ENCODE peak calls at places on chromosomes 3 and 15, in six cellular contexts. J is stimulated activated CD4-positive, alpha-beta T cell treated with anti-CD3 and anti-CD28 coated beads, Interleukin-15, amount 100 ng/mL, for 1 hour; K is Caki2; A is GM10248; Q is HEK293T; E is NCI-H2081. C is an unnamed sample.

GRCh38 chr15:82105458-82106205 is 59.8 kb upstream of the MEX3B start:
- DNase-seq in J (no peak), K (no peak), A (no peak), Q (no peak), E (peak; percentile 21), C (peak; percentile 21)

GRCh38 chr3:50978991-50979667 is 304.4 kb downstream of the DOCK3 start:
- DNase-seq in J (no peak), K (no peak), A (no peak), Q (peak; percentile 25), E (no peak), C (peak; percentile 72)

GRCh38 chr3:123692041-123692440 is 107.2 kb upstream of the HACD2 start:
- DNase-seq in J (no peak), K (no peak), A (no peak), Q (no peak), E (no peak), C (no peak)

GRCh38 chr3:82643948-82644347 is 882.5 kb upstream of the GBE1 start:
- DNase-seq in J (no peak), K (no peak), A (no peak), Q (peak; percentile 4), E (peak; percentile 19), C (no peak)

GRCh38 chr15:77552066-77552465 is 80.6 kb downstream of the LINGO1 start:
- DNase-seq in J (no peak), K (no peak), A (no peak), Q (no peak), E (no peak), C (no peak)

GRCh38 chr15:78434134-78434533 is 3.9 kb upstream of the IREB2 start:
- DNase-seq in J (no peak), K (no peak), A (no peak), Q (no peak), E (no peak), C (no peak)

GRCh38 chr3:10442151-10442795 is 63.1 kb downstream of the ATP2B2 start:
- DNase-seq in J (no peak), K (no peak), A (no peak), Q (no peak), E (no peak), C (no peak)

GRCh38 chr3:45993421-45994027 is 2.1 kb downstream of the FYCO1 start:
- DNase-seq in J (no peak), K (no peak), A (peak; percentile 26), Q (no peak), E (no peak), C (no peak)

GRCh38 chr3:33218446-33219174 is at the start of gene SUSD5:
- DNase-seq in J (no peak), K (peak; percentile 21), A (no peak), Q (peak; percentile 74), E (peak; percentile 3), C (peak; percentile 60)

GRCh38 chr15:40787991-40788390 is 18.2 kb downstream of the C15orf62 start:
- DNase-seq in J (no peak), K (no peak), A (no peak), Q (no peak), E (peak; percentile 82), C (no peak)

GRCh38 chr3:17369973-17370372 is 372.5 kb downstream of the TBC1D5 start:
- DNase-seq in J (no peak), K (no peak), A (no peak), Q (no peak), E (no peak), C (no peak)

GRCh38 chr15:86044981-86045380 is 34.7 kb upstream of the AGBL1 start:
- DNase-seq in J (no peak), K (no peak), A (no peak), Q (no peak), E (no peak), C (no peak)

GRCh38 chr3:194640829-194641228 is 7.6 kb upstream of the TMEM44 start:
- DNase-seq in J (peak; percentile 8), K (no peak), A (no peak), Q (no peak), E (no peak), C (no peak)

C was measured in ELF-1.